ENCODE peak calls at places on chromosome 13, in eight cellular contexts. E is NCI-H1417; F is PC-3; L is cardiac muscle cell; V is mucosa of gallbladder; X is progenitor cell of endocrine pancreas; K is RKO; B is activated naive CD8-positive, alpha-beta T cell treated with anti-CD3 and anti-CD28 coated beads for 36 hours. S is an unnamed sample.

GRCh38 chr13:113410472-113411201 is 42.7 kb downstream of the ADPRHL1 start:
- DNase-seq in F (peak), V (peak), B (no peak), L (no peak), X (no peak), K (peak), E (no peak), S (peak)

GRCh38 chr13:112486386-112487126 is 101.4 kb downstream of the TUBGCP3 start:
- DNase-seq in F (no peak), E (no peak), X (no peak), K (no peak), L (peak), B (no peak), V (no peak), S (no peak)

GRCh38 chr13:32200741-32201140 is 114.4 kb downstream of the ZAR1L start:
- DNase-seq in F (no peak), K (no peak), V (no peak), L (no peak), X (no peak), E (no peak), B (no peak), S (no peak)

GRCh38 chr13:33125821-33126570 is 109.8 kb downstream of the KL start:
- DNase-seq in F (peak), E (no peak), X (no peak), V (peak), L (peak), K (peak), B (no peak), S (no peak)

GRCh38 chr13:32587774-32588165 is 1.5 kb downstream of the PDS5B start:
- DNase-seq in E (peak), V (no peak), L (no peak), B (no peak), X (no peak), F (peak), K (peak), S (no peak)

GRCh38 chr13:19663416-19663979 is 30.0 kb downstream of the MPHOSPH8 start:
- DNase-seq in F (no peak), E (no peak), L (no peak), B (no peak), V (no peak), K (no peak), X (no peak), S (no peak)

GRCh38 chr13:110528371-110528770 is 33.2 kb downstream of the RAB20 start:
- DNase-seq in B (no peak), L (no peak), K (no peak), F (no peak), V (no peak), X (no peak), E (no peak), S (no peak)

GRCh38 chr13:31200636-31200970 is 828 bp downstream of the B3GLCT start:
- DNase-seq in B (no peak), E (no peak), F (peak), L (peak), V (peak), K (peak), X (peak), S (peak)

GRCh38 chr13:99657848-99658265 is 156.6 kb downstream of the TM9SF2 start:
- DNase-seq in F (no peak), V (peak), X (peak), L (peak), B (peak), K (no peak), E (peak), S (no peak)

GRCh38 chr13:108777421-108778420 is 148.3 kb downstream of the MYO16 start:
- DNase-seq in V (no peak), F (peak), L (no peak), E (no peak), B (no peak), X (no peak), K (no peak), S (no peak)

GRCh38 chr13:75129331-75129730 is 352.6 kb downstream of the TBC1D4 start:
- DNase-seq in F (peak), V (no peak), K (no peak), E (no peak), B (no peak), X (no peak), L (no peak), S (no peak)

GRCh38 chr13:25945596-25945995 is 106.2 kb downstream of the SHISA2 start:
- DNase-seq in F (no peak), V (no peak), B (no peak), X (no peak), E (no peak), L (no peak), K (no peak), S (no peak)

GRCh38 chr13:91111476-91112190 is 235.9 kb upstream of the MIR17HG start:
- DNase-seq in E (no peak), B (no peak), F (no peak), X (no peak), V (no peak), K (no peak), L (no peak), S (no peak)

GRCh38 chr13:21232196-21232595 is 55.7 kb downstream of the MRPL57 start:
- DNase-seq in X (no peak), B (no peak), F (no peak), V (no peak), L (no peak), E (no peak), K (no peak), S (no peak)

GRCh38 chr13:90510319-90510718 is 837.2 kb upstream of the MIR17HG start:
- DNase-seq in K (no peak), F (peak), E (no peak), B (no peak), L (no peak), V (no peak), X (no peak), S (no peak)

GRCh38 chr13:112998506-112999280 is 29.7 kb downstream of the MCF2L start:
- DNase-seq in V (no peak), X (no peak), F (no peak), E (no peak), B (no peak), L (no peak), K (no peak), S (peak)

GRCh38 chr13:48817166-48817802 is 158.4 kb upstream of the FNDC3A start:
- DNase-seq in L (no peak), K (no peak), X (no peak), B (no peak), V (no peak), F (no peak), E (no peak), S (no peak)

GRCh38 chr13:111005808-111006494 is 91.1 kb upstream of the ANKRD10 start:
- DNase-seq in E (no peak), B (no peak), X (no peak), V (peak), F (no peak), L (no peak), K (no peak), S (peak)

GRCh38 chr13:23469901-23470525 is 36.5 kb upstream of the SACS start:
- DNase-seq in L (no peak), F (no peak), E (peak), B (no peak), K (no peak), V (no peak), X (no peak), S (no peak)

GRCh38 chr13:110756268-110756667 is 42.8 kb downstream of the ING1 start:
- DNase-seq in F (no peak), L (no peak), X (no peak), E (no peak), B (no peak), V (no peak), K (no peak), S (no peak)

GRCh38 chr13:51614350-51614786 is 30.1 kb downstream of the WDFY2 start:
- DNase-seq in X (no peak), B (peak), F (no peak), E (peak), L (no peak), V (no peak), K (no peak), S (peak)

GRCh38 chr13:59531571-59532091 is 632.1 kb downstream of the DIAPH3 start:
- DNase-seq in V (peak), K (no peak), E (peak), L (peak), X (no peak), F (peak), B (no peak), S (peak)

GRCh38 chr13:87677043-87677333 is 5.8 kb downstream of the SLITRK5 start:
- DNase-seq in K (no peak), X (no peak), F (no peak), V (no peak), B (no peak), L (no peak), E (no peak), S (no peak)

GRCh38 chr13:111029957-111030609 is 85.0 kb upstream of the ARHGEF7 start:
- DNase-seq in B (no peak), K (no peak), E (no peak), L (no peak), X (no peak), V (no peak), F (no peak), S (no peak)

GRCh38 chr13:33497146-33497845 is 211.7 kb upstream of the STARD13 start:
- DNase-seq in K (no peak), L (no peak), F (peak), B (no peak), V (no peak), E (peak), X (no peak), S (no peak)

GRCh38 chr13:30504081-30504480 is 38.3 kb upstream of the HMGB1 start:
- DNase-seq in K (no peak), L (no peak), V (no peak), F (no peak), X (no peak), B (no peak), E (no peak), S (no peak)

GRCh38 chr13:24181991-24182702 is 21.6 kb downstream of the SPATA13 start:
- DNase-seq in X (no peak), L (no peak), E (no peak), K (no peak), B (no peak), F (no peak), V (no peak), S (no peak)

GRCh38 chr13:44414771-44415170 is 41.1 kb downstream of the SERP2 start:
- DNase-seq in V (no peak), F (no peak), L (no peak), K (no peak), E (no peak), B (no peak), X (no peak), S (no peak)

GRCh38 chr13:83327091-83327490 is 555.2 kb downstream of the SLITRK1 start:
- DNase-seq in E (no peak), L (no peak), V (no peak), K (no peak), F (peak), B (no peak), X (no peak), S (no peak)

GRCh38 chr13:36528105-36528504 is 95.8 kb downstream of the CCNA1 start:
- DNase-seq in V (no peak), B (no peak), E (no peak), L (no peak), K (no peak), F (no peak), X (no peak), S (no peak)

GRCh38 chr13:110496281-110496680 is 65.2 kb downstream of the RAB20 start:
- DNase-seq in B (no peak), X (no peak), V (no peak), L (no peak), F (no peak), K (no peak), E (no peak), S (no peak)

GRCh38 chr13:36520111-36520510 is 87.8 kb downstream of the CCNA1 start:
- DNase-seq in L (no peak), E (no peak), X (no peak), K (no peak), V (no peak), F (no peak), B (no peak), S (no peak)

GRCh38 chr13:32159147-32159869 is 127.7 kb downstream of the FRY start:
- DNase-seq in B (no peak), E (no peak), X (no peak), F (no peak), V (no peak), K (no peak), L (no peak), S (no peak)

GRCh38 chr13:71252191-71252704 is 614.8 kb downstream of the DACH1 start:
- DNase-seq in E (no peak), L (no peak), V (no peak), K (no peak), F (peak), X (no peak), B (no peak), S (no peak)

S was measured in transverse colon.